ENCODE peak calls at places on chromosomes 4 and X, in nine cellular contexts. U is ovary; W is kidney; H is Karpas-422; B is tibial artery; S is CD4-positive, alpha-beta memory T cell; V is CD4-positive, alpha-beta T cell; A is A673; M is PC-3. I is an unnamed sample.
A peak's percentile ranks its signal among the peaks of the same experiment; 100 is the strongest.

GRCh38 chr4:11904117-11904535 is 475.4 kb upstream of the HS3ST1 start:
- DNase-seq in U (peak; percentile 35), W (peak; percentile 78), H (no peak), B (peak; percentile 51), S (no peak), V (no peak), A (no peak), M (no peak), I (no peak)

GRCh38 chrX:46710927-46711623 is 47.8 kb downstream of the SLC9A7 start:
- DNase-seq in U (no peak), W (no peak), H (no peak), B (no peak), S (no peak), V (no peak), A (no peak), M (no peak), I (no peak)

GRCh38 chr4:185754961-185755360 is 57.0 kb downstream of the SORBS2 start:
- DNase-seq in U (no peak), W (no peak), H (no peak), B (no peak), S (no peak), V (no peak), A (no peak), M (peak; percentile 90), I (no peak)

GRCh38 chr4:76016383-76016782 is 6.9 kb downstream of the CXCL10 start:
- DNase-seq in U (no peak), W (no peak), H (no peak), B (no peak), S (no peak), V (no peak), A (no peak), M (peak; percentile 83), I (peak; percentile 69)

GRCh38 chr4:188061083-188061482 is 48.3 kb downstream of the TRIML2 start:
- DNase-seq in U (no peak), W (no peak), H (no peak), B (no peak), S (no peak), V (no peak), A (no peak), M (no peak), I (no peak)

GRCh38 chr4:122746485-122746965 is 14.0 kb downstream of the BBS12 start:
- DNase-seq in U (no peak), W (no peak), H (no peak), B (no peak), S (no peak), V (no peak), A (no peak), M (no peak), I (no peak)

GRCh38 chr4:111562811-111563210 is 582.4 kb upstream of the FAM241A start:
- DNase-seq in U (no peak), W (no peak), H (no peak), B (no peak), S (no peak), V (no peak), A (no peak), M (peak; percentile 83), I (no peak)

GRCh38 chr4:165204462-165204830 is 2.9 kb upstream of the KLHL2 start:
- DNase-seq in U (no peak), W (no peak), H (no peak), B (no peak), S (no peak), V (no peak), A (no peak), M (peak; percentile 69), I (no peak)

GRCh38 chr4:100694467-100694866 is 176.6 kb upstream of the EMCN start:
- DNase-seq in U (no peak), W (no peak), H (no peak), B (no peak), S (no peak), V (no peak), A (no peak), M (no peak), I (no peak)

GRCh38 chr4:20273793-20274192 is 22.1 kb downstream of the SLIT2 start:
- DNase-seq in U (no peak), W (no peak), H (no peak), B (no peak), S (no peak), V (no peak), A (no peak), M (no peak), I (no peak)

GRCh38 chr4:46993075-46994006 is at the start of gene GABRA4:
- DNase-seq in U (no peak), W (peak; percentile 61), H (no peak), B (no peak), S (no peak), V (no peak), A (peak; percentile 22), M (no peak), I (peak; percentile 80)

GRCh38 chr4:95190751-95191436 is 357.9 kb downstream of the UNC5C start:
- DNase-seq in U (no peak), W (no peak), H (no peak), B (no peak), S (no peak), V (no peak), A (peak; percentile 8), M (peak; percentile 37), I (peak; percentile 49)

GRCh38 chr4:20313237-20314030 is 61.7 kb downstream of the SLIT2 start:
- DNase-seq in U (no peak), W (no peak), H (peak; percentile 81), B (no peak), S (no peak), V (no peak), A (no peak), M (no peak), I (peak; percentile 91)

GRCh38 chr4:89276296-89276695 is 31.3 kb downstream of the GPRIN3 start:
- DNase-seq in U (no peak), W (no peak), H (no peak), B (no peak), S (no peak), V (no peak), A (no peak), M (no peak), I (no peak)

GRCh38 chr4:89275587-89275986 is 32.0 kb downstream of the GPRIN3 start:
- DNase-seq in U (no peak), W (no peak), H (no peak), B (no peak), S (no peak), V (no peak), A (no peak), M (no peak), I (no peak)

GRCh38 chr4:89279385-89279784 is 28.2 kb downstream of the GPRIN3 start:
- DNase-seq in U (no peak), W (no peak), H (no peak), B (no peak), S (no peak), V (no peak), A (no peak), M (no peak), I (no peak)

GRCh38 chr4:89273741-89274141 is 33.9 kb downstream of the GPRIN3 start:
- DNase-seq in U (no peak), W (no peak), H (no peak), B (no peak), S (no peak), V (no peak), A (no peak), M (no peak), I (no peak)

GRCh38 chr4:89277412-89277811 is 30.2 kb downstream of the GPRIN3 start:
- DNase-seq in U (no peak), W (no peak), H (no peak), B (no peak), S (no peak), V (no peak), A (no peak), M (no peak), I (no peak)
- H3K27ac ChIP-seq in U (no peak overlapping the region), W (no peak overlapping the region), H (no peak overlapping the region), B (no peak overlapping the region), S (no peak overlapping the region), V (no peak overlapping the region), A (no peak overlapping the region), M (no peak overlapping the region), I (no peak overlapping the region)

GRCh38 chr4:36192922-36193321 is 51.4 kb downstream of the ARAP2 start:
- DNase-seq in U (no peak), W (no peak), H (no peak), B (no peak), S (no peak), V (no peak), A (no peak), M (no peak), I (no peak)

GRCh38 chr4:36183665-36184393 is 60.5 kb downstream of the ARAP2 start:
- DNase-seq in U (no peak), W (no peak), H (no peak), B (no peak), S (no peak), V (no peak), A (no peak), M (no peak), I (no peak)

GRCh38 chr4:36187723-36188333 is 56.5 kb downstream of the ARAP2 start:
- DNase-seq in U (no peak), W (no peak), H (peak; percentile 62), B (no peak), S (peak; percentile 2), V (no peak), A (peak; percentile 12), M (peak; percentile 47), I (peak; percentile 70)

DNA sequence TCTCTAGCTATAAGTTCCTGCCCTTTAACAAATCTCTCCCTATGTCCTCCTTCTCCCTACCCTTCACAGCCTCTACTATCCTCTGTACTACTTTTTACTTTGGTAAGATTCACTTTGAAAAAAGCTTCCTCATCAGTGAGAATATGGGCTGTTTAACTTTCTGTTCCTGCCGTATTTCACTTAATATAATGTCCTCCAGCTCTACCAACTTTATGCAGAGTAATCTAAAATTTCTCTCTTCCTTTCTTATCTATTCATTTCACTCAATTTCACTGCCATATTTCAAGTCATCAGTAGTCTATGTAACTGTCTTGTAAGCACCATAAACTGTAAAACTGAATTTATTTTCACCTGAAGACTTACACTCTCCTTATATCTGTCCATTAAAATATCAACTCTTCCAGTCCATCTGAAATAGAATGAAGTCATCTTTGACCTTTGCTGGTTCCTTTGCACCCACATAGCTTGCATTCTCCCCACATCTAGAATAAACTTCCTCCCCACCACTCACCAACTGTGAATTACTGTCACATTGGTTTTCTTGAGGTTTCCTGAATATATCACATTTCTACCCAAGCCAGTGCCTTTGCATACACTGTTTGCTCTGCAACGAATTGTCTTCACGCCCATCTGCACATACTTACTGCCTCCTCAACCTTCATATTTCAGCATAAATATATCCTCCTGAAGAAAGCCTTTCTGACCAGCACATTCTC is 54.6 kb downstream of the ARAP2 start:
- DNase-seq in U (no peak), W (no peak), H (no peak), B (no peak), S (peak; percentile 19), V (no peak), A (no peak), M (no peak), I (no peak)
- H3K27ac ChIP-seq in U (no peak overlapping the region), W (no peak overlapping the region), H (peak overlapping the region; percentile 24), B (no peak overlapping the region), S (no peak overlapping the region), V (no peak overlapping the region), A (no peak overlapping the region), M (no peak overlapping the region), I (no peak overlapping the region)

GRCh38 chrX:17412692-17413091 is 37.7 kb downstream of the NHS start:
- DNase-seq in U (no peak), W (no peak), H (no peak), B (no peak), S (no peak), V (no peak), A (no peak), M (peak; percentile 94), I (no peak)
- H3K27ac ChIP-seq in U (no peak overlapping the region), W (no peak overlapping the region), H (no peak overlapping the region), B (no peak overlapping the region), S (no peak overlapping the region), V (no peak overlapping the region), A (no peak overlapping the region), M (peak overlapping the region; percentile 99), I (no peak overlapping the region)

GRCh38 chr4:7326306-7326692 is 108.4 kb downstream of the PSAPL1 start:
- DNase-seq in U (no peak), W (peak; percentile 54), H (no peak), B (no peak), S (no peak), V (no peak), A (no peak), M (no peak), I (no peak)
- H3K27ac ChIP-seq in U (no peak overlapping the region), W (no peak overlapping the region), H (no peak overlapping the region), B (no peak overlapping the region), S (no peak overlapping the region), V (no peak overlapping the region), A (no peak overlapping the region), M (no peak overlapping the region), I (no peak overlapping the region)

I was measured in endodermal cell.